ENCODE peak calls at places on chromosomes 11 and 22, in four cellular contexts. One of them, this sample, is unnamed.

GRCh38 chr11:95067042-95067827 is 516 bp downstream of the SRSF8 start:
- DNase-seq in GM23338: peak
- DNase-seq in HCT116: no peak
- DNase-seq in neural progenitor cell: peak
- DNase-seq in this sample: peak

GRCh38 chr11:35814720-35815305 is 129.0 kb upstream of the LDLRAD3 start:
- DNase-seq in GM23338: no peak
- DNase-seq in HCT116: no peak
- DNase-seq in neural progenitor cell: no peak
- DNase-seq in this sample: no peak

GRCh38 chr22:40348025-40348658 is 1.8 kb downstream of the ADSL start:
- DNase-seq in GM23338: peak
- DNase-seq in HCT116: peak
- DNase-seq in neural progenitor cell: peak
- DNase-seq in this sample: peak

GRCh38 chr11:120956710-120957500 is 67.0 kb upstream of the TBCEL start:
- DNase-seq in GM23338: peak
- DNase-seq in HCT116: no peak
- DNase-seq in neural progenitor cell: no peak
- DNase-seq in this sample: peak

GRCh38 chr22:29801153-29801552 is 34.0 kb downstream of the UQCR10 start:
- DNase-seq in GM23338: peak
- DNase-seq in HCT116: no peak
- DNase-seq in neural progenitor cell: peak
- DNase-seq in this sample: no peak

GRCh38 chr22:37454857-37455686 is 27.8 kb upstream of the ELFN2 start:
- DNase-seq in GM23338: no peak
- DNase-seq in HCT116: peak
- DNase-seq in neural progenitor cell: no peak
- DNase-seq in this sample: no peak

GRCh38 chr11:28417601-28418323 is 309.6 kb downstream of the METTL15 start:
- DNase-seq in GM23338: no peak
- DNase-seq in HCT116: no peak
- DNase-seq in neural progenitor cell: no peak
- DNase-seq in this sample: no peak

GRCh38 chr11:9735919-9736318 is 72.0 kb downstream of the SWAP70 start:
- DNase-seq in GM23338: no peak
- DNase-seq in HCT116: no peak
- DNase-seq in neural progenitor cell: no peak
- DNase-seq in this sample: no peak

GRCh38 chr11:133955945-133956421 is 785 bp downstream of the IGSF9B start:
- DNase-seq in GM23338: peak
- DNase-seq in HCT116: no peak
- DNase-seq in neural progenitor cell: peak
- DNase-seq in this sample: no peak

GRCh38 chr22:39230261-39231196 is 14.3 kb downstream of the PDGFB start:
- DNase-seq in GM23338: peak
- DNase-seq in HCT116: no peak
- DNase-seq in neural progenitor cell: peak
- DNase-seq in this sample: no peak

GRCh38 chr11:16572946-16573345 is 165.5 kb upstream of the C11orf58 start:
- DNase-seq in GM23338: no peak
- DNase-seq in HCT116: no peak
- DNase-seq in neural progenitor cell: no peak
- DNase-seq in this sample: no peak

GRCh38 chr22:36325163-36326031 is 62.4 kb downstream of the MYH9 start:
- DNase-seq in GM23338: no peak
- DNase-seq in HCT116: no peak
- DNase-seq in neural progenitor cell: no peak
- DNase-seq in this sample: no peak

GRCh38 chr22:38871360-38872171 is 450 bp downstream of the CBX6 start:
- DNase-seq in GM23338: peak
- DNase-seq in HCT116: no peak
- DNase-seq in neural progenitor cell: peak
- DNase-seq in this sample: peak

GRCh38 chr11:5690216-5690615 is 626 bp downstream of the TRIM22 start:
- DNase-seq in GM23338: no peak
- DNase-seq in HCT116: no peak
- DNase-seq in neural progenitor cell: peak
- DNase-seq in this sample: no peak

GRCh38 chr11:13339196-13340153 is 61.9 kb downstream of the BMAL1 start:
- DNase-seq in GM23338: no peak
- DNase-seq in HCT116: no peak
- DNase-seq in neural progenitor cell: no peak
- DNase-seq in this sample: no peak

GRCh38 chr11:44333271-44334218 is 23.6 kb upstream of the ALX4 start:
- DNase-seq in GM23338: no peak
- DNase-seq in HCT116: peak
- DNase-seq in neural progenitor cell: no peak
- DNase-seq in this sample: no peak

DNA sequence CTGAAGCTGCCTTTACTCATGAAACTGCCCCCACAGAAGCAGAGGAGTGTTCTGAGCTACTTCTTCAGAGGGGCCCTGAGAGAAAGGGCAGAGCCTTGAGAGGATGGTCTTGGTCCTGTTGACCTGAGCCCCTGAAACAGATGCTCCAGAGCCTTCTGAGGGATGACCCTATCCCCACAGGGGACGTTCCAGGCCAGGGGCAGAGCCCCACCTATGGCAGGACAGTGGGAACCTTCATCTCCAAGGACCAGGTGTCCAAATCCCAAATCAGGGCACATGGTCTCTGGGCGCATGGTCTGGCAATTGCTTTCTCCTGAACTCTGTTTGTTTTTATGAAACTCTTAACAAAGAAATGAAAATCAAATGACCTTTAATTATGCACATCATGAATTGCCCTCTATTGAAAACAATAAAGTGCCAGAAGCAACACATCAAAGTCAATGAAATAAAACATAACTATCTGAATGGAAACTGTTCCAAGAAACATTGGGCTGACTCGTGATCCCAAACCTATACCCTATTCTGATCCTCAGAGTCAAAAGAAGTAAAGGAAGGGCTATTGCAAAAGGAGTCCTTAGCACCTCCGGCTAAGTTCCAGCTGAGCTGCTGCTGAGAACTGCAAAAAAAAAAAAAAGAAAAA is 486 bp upstream of the TMPRSS13 start:
- DNase-seq in GM23338: no peak
- DNase-seq in HCT116: no peak
- DNase-seq in neural progenitor cell: no peak
- DNase-seq in this sample: no peak
- H3K4me3 ChIP-seq in GM23338: no peak
- H3K4me3 ChIP-seq in HCT116: no peak
- H3K4me3 ChIP-seq in neural progenitor cell: no peak
- H3K4me3 ChIP-seq in this sample: no peak

GRCh38 chr11:117414724-117415123 is 87.1 kb downstream of the CEP164 start:
- DNase-seq in GM23338: no peak
- DNase-seq in HCT116: no peak
- DNase-seq in neural progenitor cell: no peak
- DNase-seq in this sample: no peak
- TF ChIP-seq EZH2phosphoT487 in GM23338: no peak
- TF ChIP-seq EZH2phosphoT487 in HCT116: no peak
- TF ChIP-seq EZH2phosphoT487 in neural progenitor cell: no peak
- TF ChIP-seq EZH2phosphoT487 in this sample: no peak

GRCh38 chr22:44547371-44547770 is 49.3 kb upstream of the RTL6 start:
- DNase-seq in GM23338: no peak
- DNase-seq in HCT116: no peak
- DNase-seq in neural progenitor cell: no peak
- DNase-seq in this sample: no peak

GRCh38 chr22:44549701-44550100 is 51.7 kb upstream of the RTL6 start:
- DNase-seq in GM23338: no peak
- DNase-seq in HCT116: no peak
- DNase-seq in neural progenitor cell: no peak
- DNase-seq in this sample: no peak

GRCh38 chr22:44554411-44554810 is 56.4 kb upstream of the RTL6 start:
- DNase-seq in GM23338: no peak
- DNase-seq in HCT116: no peak
- DNase-seq in neural progenitor cell: no peak
- DNase-seq in this sample: no peak

GRCh38 chr22:44549021-44549420 is 51.0 kb upstream of the RTL6 start:
- DNase-seq in GM23338: no peak
- DNase-seq in HCT116: no peak
- DNase-seq in neural progenitor cell: no peak
- DNase-seq in this sample: no peak

GRCh38 chr22:44550666-44551491 is 52.8 kb upstream of the RTL6 start:
- DNase-seq in GM23338: no peak
- DNase-seq in HCT116: no peak
- DNase-seq in neural progenitor cell: no peak
- DNase-seq in this sample: no peak
- H3K4me3 ChIP-seq in GM23338: no peak
- H3K4me3 ChIP-seq in HCT116: no peak
- H3K4me3 ChIP-seq in neural progenitor cell: no peak
- H3K4me3 ChIP-seq in this sample: no peak

DNA sequence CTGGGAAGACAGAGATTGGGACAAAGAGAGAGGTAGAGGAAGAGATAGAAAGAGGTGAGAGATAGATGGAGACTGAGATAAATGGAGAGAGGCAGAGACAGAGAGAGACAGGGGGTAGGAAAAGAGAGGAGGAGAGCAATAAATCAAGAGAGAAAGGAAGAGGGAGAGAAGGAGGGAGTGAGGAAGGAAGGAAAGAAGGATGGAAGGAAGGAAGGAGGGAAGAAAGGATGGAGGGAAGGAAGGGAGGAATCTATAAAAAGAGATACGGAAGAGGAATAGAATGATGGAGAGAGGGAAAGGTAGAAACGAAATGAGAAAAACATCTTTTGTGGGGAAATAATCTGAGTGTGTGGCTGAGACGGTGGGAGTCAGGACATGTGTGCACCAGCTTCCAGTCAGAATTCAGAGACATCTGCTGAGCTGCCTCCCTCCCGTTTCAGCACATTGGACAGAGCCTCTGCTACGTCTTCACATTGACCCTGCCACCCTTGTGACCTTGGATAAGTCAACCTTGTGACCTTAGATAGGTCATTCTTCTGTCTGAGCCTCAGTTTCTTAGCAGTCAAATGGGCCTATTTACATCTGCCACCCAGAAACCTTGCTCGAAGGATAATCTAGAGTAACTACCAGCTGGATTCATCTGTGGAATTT is 417.8 kb downstream of the MIAT start:
- DNase-seq in GM23338: peak
- DNase-seq in HCT116: no peak
- DNase-seq in neural progenitor cell: peak
- DNase-seq in this sample: peak
- TF ChIP-seq EZH2phosphoT487 in GM23338: no peak
- TF ChIP-seq EZH2phosphoT487 in HCT116: no peak
- TF ChIP-seq EZH2phosphoT487 in neural progenitor cell: no peak
- TF ChIP-seq EZH2phosphoT487 in this sample: no peak

DNA sequence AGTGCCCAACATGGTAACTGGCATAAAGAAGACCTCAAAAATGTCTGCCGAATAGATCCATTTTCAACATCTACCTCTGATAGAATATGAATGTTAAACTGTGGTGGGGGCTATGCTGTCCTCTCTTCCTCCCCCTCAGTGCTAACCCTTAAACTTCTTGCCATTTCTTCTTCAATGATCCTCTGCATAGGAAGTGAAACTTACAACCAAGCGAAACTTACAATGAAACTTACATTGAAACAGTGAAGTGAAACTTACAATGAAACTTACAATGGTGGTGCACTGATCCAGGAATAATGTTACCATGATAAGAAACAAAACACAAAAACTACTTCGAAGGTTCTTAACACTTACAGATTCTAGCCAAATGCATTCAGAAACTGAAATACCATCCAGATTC is 4.7 kb downstream of the RTCB start:
- DNase-seq in GM23338: no peak
- DNase-seq in HCT116: no peak
- DNase-seq in neural progenitor cell: no peak
- DNase-seq in this sample: peak
- H3K4me3 ChIP-seq in GM23338: no peak
- H3K4me3 ChIP-seq in HCT116: no peak
- H3K4me3 ChIP-seq in neural progenitor cell: no peak
- H3K4me3 ChIP-seq in this sample: no peak